ENCODE peak calls at places on chromosome 21, in ten cellular contexts. One of them, this sample, is unnamed. For H3K4me1, the result is how much of the 10 kb centered on the place peaks cover.

GRCh38 chr21:16046625-16047340 is 317.0 kb downstream of the USP25 start:
- DNase-seq in CD8-positive, alpha-beta T cell: no peak
- DNase-seq in adrenal gland: no peak
- DNase-seq in sigmoid colon: no peak
- DNase-seq in GM23338: no peak
- DNase-seq in spleen: no peak
- DNase-seq in SK-N-SH: no peak
- DNase-seq in transverse colon: no peak
- DNase-seq in cardiac muscle cell: no peak
- DNase-seq in body of pancreas: no peak
- DNase-seq in this sample: no peak

GRCh38 chr21:45932922-45933502 is 48.6 kb upstream of the COL6A1 start:
- DNase-seq in transverse colon: no peak
- DNase-seq in GM23338: no peak
- DNase-seq in CD8-positive, alpha-beta T cell: no peak
- DNase-seq in SK-N-SH: no peak
- DNase-seq in body of pancreas: no peak
- DNase-seq in cardiac muscle cell: no peak
- DNase-seq in sigmoid colon: no peak
- DNase-seq in adrenal gland: no peak
- DNase-seq in spleen: no peak
- DNase-seq in this sample: no peak

GRCh38 chr21:45387506-45387905 is 17.5 kb upstream of the COL18A1 start:
- DNase-seq in SK-N-SH: no peak
- DNase-seq in adrenal gland: peak
- DNase-seq in GM23338: no peak
- DNase-seq in body of pancreas: no peak
- DNase-seq in cardiac muscle cell: no peak
- DNase-seq in CD8-positive, alpha-beta T cell: no peak
- DNase-seq in sigmoid colon: no peak
- DNase-seq in spleen: peak
- DNase-seq in transverse colon: no peak
- DNase-seq in this sample: peak

GRCh38 chr21:35428489-35428888 is 379.4 kb upstream of the RUNX1 start:
- DNase-seq in body of pancreas: peak
- DNase-seq in adrenal gland: peak
- DNase-seq in CD8-positive, alpha-beta T cell: peak
- DNase-seq in cardiac muscle cell: peak
- DNase-seq in GM23338: peak
- DNase-seq in sigmoid colon: peak
- DNase-seq in spleen: no peak
- DNase-seq in transverse colon: no peak
- DNase-seq in SK-N-SH: no peak
- DNase-seq in this sample: no peak

GRCh38 chr21:41369915-41370839 is 8.3 kb downstream of the MX2 start:
- DNase-seq in GM23338: peak
- DNase-seq in adrenal gland: no peak
- DNase-seq in CD8-positive, alpha-beta T cell: peak
- DNase-seq in SK-N-SH: no peak
- DNase-seq in sigmoid colon: peak
- DNase-seq in spleen: peak
- DNase-seq in body of pancreas: peak
- DNase-seq in transverse colon: no peak
- DNase-seq in cardiac muscle cell: no peak
- DNase-seq in this sample: no peak

GRCh38 chr21:33975548-33976081 is 60.0 kb upstream of the ATP5PO start:
- DNase-seq in spleen: no peak
- DNase-seq in sigmoid colon: no peak
- DNase-seq in SK-N-SH: no peak
- DNase-seq in transverse colon: peak
- DNase-seq in CD8-positive, alpha-beta T cell: peak
- DNase-seq in body of pancreas: peak
- DNase-seq in GM23338: no peak
- DNase-seq in adrenal gland: no peak
- DNase-seq in cardiac muscle cell: no peak
- DNase-seq in this sample: no peak

GRCh38 chr21:32803651-32804050 is 32.1 kb upstream of the PAXBP1 start:
- DNase-seq in SK-N-SH: no peak
- DNase-seq in body of pancreas: no peak
- DNase-seq in adrenal gland: no peak
- DNase-seq in cardiac muscle cell: no peak
- DNase-seq in spleen: no peak
- DNase-seq in CD8-positive, alpha-beta T cell: no peak
- DNase-seq in GM23338: no peak
- DNase-seq in sigmoid colon: no peak
- DNase-seq in transverse colon: no peak
- DNase-seq in this sample: no peak

GRCh38 chr21:24290151-24290833 is 1317.0 kb downstream of the MRPL39 start:
- DNase-seq in spleen: no peak
- DNase-seq in CD8-positive, alpha-beta T cell: peak
- DNase-seq in SK-N-SH: no peak
- DNase-seq in sigmoid colon: no peak
- DNase-seq in adrenal gland: no peak
- DNase-seq in cardiac muscle cell: no peak
- DNase-seq in transverse colon: no peak
- DNase-seq in GM23338: no peak
- DNase-seq in body of pancreas: no peak
- DNase-seq in this sample: no peak

GRCh38 chr21:40681164-40681859 is 165.6 kb downstream of the DSCAM start:
- DNase-seq in cardiac muscle cell: no peak
- DNase-seq in CD8-positive, alpha-beta T cell: no peak
- DNase-seq in body of pancreas: peak
- DNase-seq in GM23338: no peak
- DNase-seq in adrenal gland: no peak
- DNase-seq in sigmoid colon: no peak
- DNase-seq in transverse colon: no peak
- DNase-seq in spleen: no peak
- DNase-seq in SK-N-SH: peak
- DNase-seq in this sample: no peak

GRCh38 chr21:37618081-37618480 is 251.5 kb downstream of the DYRK1A start:
- DNase-seq in sigmoid colon: no peak
- DNase-seq in adrenal gland: no peak
- DNase-seq in CD8-positive, alpha-beta T cell: no peak
- DNase-seq in body of pancreas: no peak
- DNase-seq in spleen: no peak
- DNase-seq in GM23338: no peak
- DNase-seq in transverse colon: no peak
- DNase-seq in cardiac muscle cell: no peak
- DNase-seq in SK-N-SH: no peak
- DNase-seq in this sample: no peak

GRCh38 chr21:37620401-37620800 is 253.8 kb downstream of the DYRK1A start:
- DNase-seq in SK-N-SH: no peak
- DNase-seq in spleen: no peak
- DNase-seq in cardiac muscle cell: peak
- DNase-seq in adrenal gland: peak
- DNase-seq in sigmoid colon: no peak
- DNase-seq in GM23338: no peak
- DNase-seq in CD8-positive, alpha-beta T cell: no peak
- DNase-seq in body of pancreas: no peak
- DNase-seq in transverse colon: no peak
- DNase-seq in this sample: no peak

GRCh38 chr21:37615962-37616361 is 249.4 kb downstream of the DYRK1A start:
- DNase-seq in spleen: no peak
- DNase-seq in cardiac muscle cell: no peak
- DNase-seq in GM23338: no peak
- DNase-seq in sigmoid colon: no peak
- DNase-seq in SK-N-SH: no peak
- DNase-seq in body of pancreas: no peak
- DNase-seq in adrenal gland: no peak
- DNase-seq in CD8-positive, alpha-beta T cell: no peak
- DNase-seq in transverse colon: no peak
- DNase-seq in this sample: no peak

GRCh38 chr21:37622755-37623543 is 256.4 kb downstream of the DYRK1A start:
- DNase-seq in GM23338: no peak
- DNase-seq in adrenal gland: no peak
- DNase-seq in CD8-positive, alpha-beta T cell: no peak
- DNase-seq in cardiac muscle cell: no peak
- DNase-seq in SK-N-SH: no peak
- DNase-seq in sigmoid colon: no peak
- DNase-seq in spleen: no peak
- DNase-seq in transverse colon: no peak
- DNase-seq in body of pancreas: no peak
- DNase-seq in this sample: no peak

DNA sequence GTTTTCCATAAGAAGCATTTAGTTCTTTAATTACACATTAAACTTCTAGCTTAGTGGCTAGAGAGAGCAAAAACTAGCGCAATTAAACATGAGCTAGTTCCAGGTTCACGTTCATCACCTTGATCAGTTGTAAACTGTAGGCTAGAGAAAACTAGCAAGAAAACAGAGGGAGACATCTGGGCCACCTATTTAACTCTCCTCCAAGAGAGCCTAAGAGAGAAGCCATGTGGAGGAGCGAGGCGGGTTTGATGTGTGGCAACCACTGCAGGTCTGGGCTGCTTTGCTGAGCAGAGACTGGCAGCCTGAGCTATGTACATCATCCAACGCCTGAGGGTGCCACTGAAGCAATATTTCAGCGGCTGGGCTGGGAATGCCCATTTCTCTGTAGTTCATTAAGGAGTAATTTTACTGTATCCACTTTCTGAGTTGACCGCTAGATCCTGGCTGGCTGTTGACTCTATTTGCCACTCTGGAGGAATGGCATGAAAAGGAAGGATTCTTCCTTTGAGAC is 252.9 kb downstream of the DYRK1A start:
- DNase-seq in CD8-positive, alpha-beta T cell: no peak
- DNase-seq in sigmoid colon: no peak
- DNase-seq in adrenal gland: no peak
- DNase-seq in SK-N-SH: no peak
- DNase-seq in body of pancreas: no peak
- DNase-seq in GM23338: no peak
- DNase-seq in cardiac muscle cell: no peak
- DNase-seq in spleen: no peak
- DNase-seq in transverse colon: no peak
- DNase-seq in this sample: no peak
- TF ChIP-seq CTCF in CD8-positive, alpha-beta T cell: no peak
- TF ChIP-seq CTCF in sigmoid colon: no peak
- TF ChIP-seq CTCF in adrenal gland: no peak
- TF ChIP-seq CTCF in SK-N-SH: no peak
- TF ChIP-seq CTCF in body of pancreas: no peak
- TF ChIP-seq CTCF in GM23338: no peak
- TF ChIP-seq CTCF in cardiac muscle cell: no peak
- TF ChIP-seq CTCF in spleen: no peak
- TF ChIP-seq CTCF in transverse colon: no peak
- TF ChIP-seq CTCF in this sample: no peak

DNA sequence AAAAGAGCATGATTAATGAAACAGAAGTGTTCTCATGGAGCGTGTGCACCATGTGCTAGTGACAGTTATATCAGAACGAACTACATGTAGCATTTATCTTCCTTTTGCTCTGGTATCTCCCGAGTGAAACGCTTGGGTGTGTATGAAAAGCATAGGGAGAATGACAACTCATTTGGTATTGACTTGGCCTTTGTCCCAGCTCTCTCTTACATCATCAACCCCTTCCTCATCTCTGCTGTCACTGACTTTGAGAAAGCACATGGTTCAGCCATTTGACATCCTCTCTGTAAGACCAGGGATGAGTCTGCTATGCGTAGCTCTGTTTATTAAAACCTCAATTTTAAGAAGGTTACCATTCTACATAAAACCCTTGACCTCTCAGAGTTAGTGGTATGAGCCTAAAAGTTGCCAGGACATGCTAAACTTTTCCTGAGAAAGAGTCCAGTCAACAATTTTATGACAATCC is 201.0 kb downstream of the NRIP1 start:
- DNase-seq in transverse colon: no peak
- DNase-seq in SK-N-SH: no peak
- DNase-seq in GM23338: no peak
- DNase-seq in sigmoid colon: no peak
- DNase-seq in CD8-positive, alpha-beta T cell: no peak
- DNase-seq in spleen: no peak
- DNase-seq in cardiac muscle cell: peak
- DNase-seq in adrenal gland: peak
- DNase-seq in body of pancreas: no peak
- DNase-seq in this sample: peak
- H3K4me1 ChIP-seq in transverse colon: under half
- H3K4me1 ChIP-seq in SK-N-SH: under half
- H3K4me1 ChIP-seq in GM23338: under half
- H3K4me1 ChIP-seq in sigmoid colon: under half
- H3K4me1 ChIP-seq in CD8-positive, alpha-beta T cell: under half
- H3K4me1 ChIP-seq in spleen: under half
- H3K4me1 ChIP-seq in cardiac muscle cell: under half
- H3K4me1 ChIP-seq in adrenal gland: under half
- H3K4me1 ChIP-seq in body of pancreas: under half
- H3K4me1 ChIP-seq in this sample: under half

GRCh38 chr21:29307718-29308455 is 9.2 kb downstream of the BACH1 start:
- DNase-seq in CD8-positive, alpha-beta T cell: no peak
- DNase-seq in transverse colon: no peak
- DNase-seq in sigmoid colon: no peak
- DNase-seq in adrenal gland: no peak
- DNase-seq in body of pancreas: no peak
- DNase-seq in cardiac muscle cell: no peak
- DNase-seq in spleen: no peak
- DNase-seq in GM23338: no peak
- DNase-seq in SK-N-SH: no peak
- DNase-seq in this sample: no peak
- H3K4me3 ChIP-seq in CD8-positive, alpha-beta T cell: no peak
- H3K4me3 ChIP-seq in transverse colon: no peak
- H3K4me3 ChIP-seq in sigmoid colon: no peak
- H3K4me3 ChIP-seq in adrenal gland: no peak
- H3K4me3 ChIP-seq in body of pancreas: no peak
- H3K4me3 ChIP-seq in cardiac muscle cell: no peak
- H3K4me3 ChIP-seq in spleen: no peak
- H3K4me3 ChIP-seq in GM23338: no peak
- H3K4me3 ChIP-seq in SK-N-SH: no peak
- H3K4me3 ChIP-seq in this sample: no peak

GRCh38 chr21:42468511-42469131 is 27.4 kb downstream of the RSPH1 start:
- DNase-seq in CD8-positive, alpha-beta T cell: no peak
- DNase-seq in sigmoid colon: no peak
- DNase-seq in GM23338: no peak
- DNase-seq in spleen: no peak
- DNase-seq in body of pancreas: no peak
- DNase-seq in transverse colon: peak
- DNase-seq in cardiac muscle cell: no peak
- DNase-seq in SK-N-SH: no peak
- DNase-seq in adrenal gland: no peak
- DNase-seq in this sample: no peak

GRCh38 chr21:42467613-42467983 is 28.4 kb downstream of the RSPH1 start:
- DNase-seq in cardiac muscle cell: no peak
- DNase-seq in SK-N-SH: no peak
- DNase-seq in body of pancreas: no peak
- DNase-seq in sigmoid colon: no peak
- DNase-seq in GM23338: no peak
- DNase-seq in transverse colon: no peak
- DNase-seq in spleen: no peak
- DNase-seq in CD8-positive, alpha-beta T cell: no peak
- DNase-seq in adrenal gland: no peak
- DNase-seq in this sample: no peak

GRCh38 chr21:42465008-42465878 is 30.8 kb downstream of the RSPH1 start:
- DNase-seq in spleen: no peak
- DNase-seq in SK-N-SH: no peak
- DNase-seq in sigmoid colon: no peak
- DNase-seq in transverse colon: peak
- DNase-seq in adrenal gland: no peak
- DNase-seq in body of pancreas: peak
- DNase-seq in GM23338: no peak
- DNase-seq in CD8-positive, alpha-beta T cell: no peak
- DNase-seq in cardiac muscle cell: peak
- DNase-seq in this sample: peak

GRCh38 chr21:42469272-42469671 is 26.8 kb downstream of the RSPH1 start:
- DNase-seq in body of pancreas: no peak
- DNase-seq in cardiac muscle cell: no peak
- DNase-seq in spleen: no peak
- DNase-seq in CD8-positive, alpha-beta T cell: no peak
- DNase-seq in transverse colon: peak
- DNase-seq in SK-N-SH: no peak
- DNase-seq in sigmoid colon: no peak
- DNase-seq in GM23338: no peak
- DNase-seq in adrenal gland: no peak
- DNase-seq in this sample: peak

GRCh38 chr21:42466700-42467612 is 29.1 kb downstream of the RSPH1 start:
- DNase-seq in SK-N-SH: no peak
- DNase-seq in body of pancreas: peak
- DNase-seq in adrenal gland: peak
- DNase-seq in sigmoid colon: no peak
- DNase-seq in transverse colon: peak
- DNase-seq in cardiac muscle cell: peak
- DNase-seq in spleen: no peak
- DNase-seq in CD8-positive, alpha-beta T cell: no peak
- DNase-seq in GM23338: peak
- DNase-seq in this sample: peak
- TF ChIP-seq CTCF in SK-N-SH: no peak
- TF ChIP-seq CTCF in body of pancreas: no peak
- TF ChIP-seq CTCF in adrenal gland: peak
- TF ChIP-seq CTCF in sigmoid colon: no peak
- TF ChIP-seq CTCF in transverse colon: peak
- TF ChIP-seq CTCF in cardiac muscle cell: peak
- TF ChIP-seq CTCF in spleen: peak
- TF ChIP-seq CTCF in CD8-positive, alpha-beta T cell: peak
- TF ChIP-seq CTCF in GM23338: peak
- TF ChIP-seq CTCF in this sample: no peak